ENCODE peak calls at places on chromosomes 16 and 17, in four cellular contexts. C is astrocyte of the spinal cord, V is breast epithelium, Y is DND-41. X is an unnamed sample.
A peak's percentile ranks its signal among the peaks of the same experiment; 100 is the strongest.

GRCh38 chr17:14730821-14731220 is 429.9 kb downstream of the HS3ST3B1 start:
- DNase-seq in Y (no peak), C (no peak), V (no peak), X (no peak)

GRCh38 chr17:9859781-9860180 is 34.1 kb downstream of the GLP2R start:
- DNase-seq in Y (no peak), V (no peak), C (no peak), X (no peak)

GRCh38 chr16:11355862-11356261 is 10.6 kb downstream of the RMI2 start:
- DNase-seq in V (no peak), Y (no peak), C (no peak), X (peak; percentile 48)

GRCh38 chr17:71085238-71086033 is 916.1 kb downstream of the KCNJ2 start:
- DNase-seq in Y (peak; percentile 65), V (no peak), C (no peak), X (peak; percentile 34)

GRCh38 chr17:4852504-4853075 is 19.4 kb downstream of the MINK1 start:
- DNase-seq in Y (peak; percentile 14), V (no peak), C (peak; percentile 30), X (no peak)

GRCh38 chr16:80684906-80685305 is 119.5 kb downstream of the CDYL2 start:
- DNase-seq in Y (no peak), V (no peak), C (no peak), X (no peak)

GRCh38 chr16:55835578-55835977 is 2.7 kb upstream of the CES1 start:
- DNase-seq in Y (no peak), C (no peak), V (no peak), X (no peak)

GRCh38 chr16:9048302-9048700 is 43.1 kb upstream of the HAPSTR1 start:
- DNase-seq in Y (no peak), V (no peak), C (no peak), X (no peak)

GRCh38 chr16:14013571-14014283 is 57.4 kb upstream of the MRTFB start:
- DNase-seq in C (peak; percentile 78), V (no peak), Y (no peak), X (no peak)

GRCh38 chr17:72338847-72339790 is 218.3 kb downstream of the SOX9 start:
- DNase-seq in C (peak; percentile 96), Y (no peak), V (no peak), X (no peak)

GRCh38 chr17:83087788-83088360 is 8.5 kb downstream of the METRNL start:
- DNase-seq in Y (no peak), V (no peak), C (no peak), X (no peak)

GRCh38 chr16:85306071-85306792 is 194.0 kb upstream of the CIBAR2 start:
- DNase-seq in V (peak; percentile 90), Y (peak; percentile 73), C (peak; percentile 56), X (peak; percentile 68)

GRCh38 chr16:12235110-12235509 is 258.6 kb downstream of the SNX29 start:
- DNase-seq in V (no peak), Y (no peak), C (no peak), X (no peak)

GRCh38 chr16:88650749-88651275 is at the start of gene CYBA:
- DNase-seq in Y (peak; percentile 81), V (no peak), C (peak; percentile 28), X (peak; percentile 94)

GRCh38 chr16:79081292-79082066 is 519.1 kb downstream of the MAF start:
- DNase-seq in C (no peak), V (no peak), Y (no peak), X (no peak)

GRCh38 chr16:7755347-7755746 is 422.7 kb downstream of the RBFOX1 start:
- DNase-seq in C (no peak), V (no peak), Y (no peak), X (no peak)

GRCh38 chr16:12575288-12575687 is 228.4 kb downstream of the CPPED1 start:
- DNase-seq in C (no peak), V (no peak), Y (no peak), X (no peak)

GRCh38 chr17:19747829-19748806 is at the start of gene ALDH3A1:
- DNase-seq in Y (no peak), V (no peak), C (no peak), X (no peak)

GRCh38 chr16:49858200-49859129 is 2.6 kb upstream of the ZNF423 start:
- DNase-seq in C (no peak), Y (peak; percentile 13), V (no peak), X (peak; percentile 18)

GRCh38 chr17:78154903-78155811 is 9.0 kb downstream of the C17orf99 start:
- DNase-seq in C (no peak), Y (no peak), V (no peak), X (peak; percentile 94)

GRCh38 chr17:8953152-8953885 is 12.2 kb downstream of the PIK3R5 start:
- DNase-seq in V (no peak), C (no peak), Y (no peak), X (peak; percentile 58)

GRCh38 chr17:37746617-37747016 is 1.8 kb upstream of the HNF1B start:
- DNase-seq in C (no peak), V (no peak), Y (no peak), X (no peak)

GRCh38 chr17:44774271-44775135 is 15.7 kb downstream of the ADAM11 start:
- DNase-seq in Y (peak; percentile 88), V (peak; percentile 89), C (peak; percentile 63), X (peak; percentile 84)

GRCh38 chr17:10729334-10730193 is at the start of gene TMEM220:
- DNase-seq in V (peak; percentile 73), Y (no peak), C (peak; percentile 81), X (peak; percentile 54)

GRCh38 chr16:10954903-10955302 is 10.5 kb downstream of the CLEC16A start:
- DNase-seq in Y (no peak), C (no peak), V (no peak), X (no peak)

GRCh38 chr16:4537376-4538066 is 1.1 kb downstream of the CDIP1 start:
- DNase-seq in C (no peak), Y (no peak), V (no peak), X (no peak)

GRCh38 chr17:45225051-45225700 is 3.5 kb downstream of the FMNL1 start:
- DNase-seq in Y (peak; percentile 83), C (no peak), V (no peak), X (peak; percentile 44)

GRCh38 chr17:330993-331701 is 21.5 kb downstream of the RPH3AL start:
- DNase-seq in Y (peak; percentile 59), C (no peak), V (no peak), X (no peak)

GRCh38 chr17:42673266-42673884 is 3.4 kb downstream of the PLEKHH3 start:
- DNase-seq in C (no peak), Y (no peak), V (no peak), X (no peak)

GRCh38 chr17:70168044-70168978 is 1.0 kb upstream of the KCNJ2 start:
- DNase-seq in C (peak; percentile 86), V (peak; percentile 54), Y (no peak), X (peak; percentile 46)

GRCh38 chr16:11032000-11032921 is 87.9 kb downstream of the CLEC16A start:
- DNase-seq in V (no peak), Y (no peak), C (no peak), X (no peak)

GRCh38 chr17:81022371-81022729 is 12.6 kb upstream of the BAIAP2 start:
- DNase-seq in V (no peak), Y (no peak), C (no peak), X (no peak)

GRCh38 chr17:81020767-81021497 is 14.0 kb upstream of the BAIAP2 start:
- DNase-seq in Y (no peak), C (peak; percentile 71), V (no peak), X (no peak)

GRCh38 chr17:81019563-81020442 is 15.1 kb upstream of the BAIAP2 start:
- DNase-seq in Y (no peak), V (no peak), C (no peak), X (no peak)

GRCh38 chr17:81021531-81022370 is 13.2 kb upstream of the BAIAP2 start:
- DNase-seq in Y (no peak), C (no peak), V (no peak), X (no peak)

GRCh38 chr17:81020443-81020766 is 14.5 kb upstream of the BAIAP2 start:
- DNase-seq in V (no peak), Y (no peak), C (no peak), X (no peak)
- H3K4me3 ChIP-seq in V (no peak overlapping the region), Y (no peak overlapping the region), C (no peak overlapping the region), X (no peak overlapping the region)

GRCh38 chr17:16873654-16874035 is 98.3 kb downstream of the TNFRSF13B start:
- DNase-seq in C (no peak), V (peak; percentile 25), Y (no peak), X (no peak)

GRCh38 chr17:16872351-16872751 is 99.6 kb downstream of the TNFRSF13B start:
- DNase-seq in C (no peak), Y (no peak), V (peak; percentile 37), X (no peak)

GRCh38 chr17:16875662-16876061 is 96.3 kb downstream of the TNFRSF13B start:
- DNase-seq in Y (no peak), C (no peak), V (no peak), X (no peak)

GRCh38 chr17:16870253-16871245 is 101.4 kb downstream of the TNFRSF13B start:
- DNase-seq in C (no peak), V (peak; percentile 25), Y (no peak), X (no peak)

DNA sequence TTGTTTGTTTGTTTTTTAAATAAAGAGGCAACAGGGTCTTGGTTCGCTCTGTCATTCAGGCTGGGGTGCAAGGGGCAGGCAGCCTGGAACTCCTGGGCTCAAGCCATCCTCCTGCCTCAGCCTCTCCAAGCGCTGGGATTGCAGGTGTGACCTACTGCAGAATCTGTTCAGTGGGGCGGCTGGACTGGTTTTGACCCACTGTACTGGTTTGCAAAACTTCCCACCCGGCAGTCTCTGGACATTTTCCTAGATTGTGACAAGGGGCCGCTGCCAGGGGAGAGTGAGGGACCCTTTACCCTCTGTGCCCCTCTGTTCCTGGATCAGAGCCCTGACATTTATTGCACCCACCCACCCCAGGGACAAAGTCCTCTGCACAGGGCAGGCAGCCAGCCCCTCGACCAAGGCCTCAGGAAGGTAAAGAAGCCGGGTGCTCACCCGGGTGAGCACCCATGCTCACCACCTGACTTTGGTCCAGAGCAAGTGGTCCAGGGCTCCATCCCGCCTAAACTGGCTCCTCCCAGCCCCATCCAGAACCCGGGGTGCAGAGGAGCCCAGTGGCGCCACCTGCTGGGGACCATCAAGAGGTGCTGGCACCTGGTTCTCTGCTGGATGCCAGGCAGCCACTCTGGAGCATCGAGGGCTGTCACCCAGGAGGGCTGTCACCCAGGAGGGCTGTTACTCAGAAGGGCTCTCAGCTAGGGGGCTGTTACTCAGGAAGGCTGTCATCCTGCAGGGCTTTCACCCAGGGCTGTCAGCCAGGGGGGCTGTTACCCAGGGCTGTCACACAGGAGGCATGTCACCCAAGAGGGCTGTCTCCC is 98.9 kb downstream of the TNFRSF13B start:
- DNase-seq in Y (peak; percentile 51), V (peak; percentile 43), C (no peak), X (peak; percentile 51)
- TF ChIP-seq CTCF in Y (peak; percentile 79), V (no peak), C (peak; percentile 68), X (peak; percentile 70)

DNA sequence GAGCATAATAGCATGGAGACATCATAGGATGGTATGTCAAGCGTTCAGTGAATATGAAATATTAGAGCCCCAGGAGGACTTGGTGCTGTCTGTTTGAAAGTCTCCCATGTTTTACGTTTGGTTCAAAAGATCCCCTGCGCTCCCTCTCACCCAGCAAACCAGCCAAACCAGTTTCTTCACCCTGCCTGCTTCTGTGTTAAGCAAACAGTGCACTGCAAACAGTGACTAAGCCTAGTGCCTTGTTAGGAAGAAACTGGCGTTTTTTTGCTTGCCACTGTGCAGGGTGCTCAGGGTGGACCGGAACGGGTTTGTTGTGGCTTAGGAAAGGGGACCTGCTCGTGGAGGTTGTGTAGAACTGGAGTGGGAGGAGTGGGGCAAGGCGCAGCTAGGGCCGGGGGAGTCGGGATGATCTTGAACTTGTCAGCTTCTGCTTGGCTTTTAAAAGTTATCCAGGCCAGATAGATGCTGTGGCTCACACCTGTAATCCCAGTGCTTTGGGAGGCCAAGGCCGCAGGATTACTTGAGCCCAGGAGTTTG is 7.7 kb downstream of the CDH1 start:
- DNase-seq in V (peak; percentile 76), Y (no peak), C (no peak), X (no peak)
- H3K4me3 ChIP-seq in V (no peak overlapping the region), Y (no peak overlapping the region), C (no peak overlapping the region), X (no peak overlapping the region)

GRCh38 chr16:31696968-31697743 is 169.5 kb downstream of the AHSP start:
- DNase-seq in Y (no peak), V (no peak), C (peak; percentile 35), X (no peak)
- TF ChIP-seq CTCF in Y (peak; percentile 64), V (peak; percentile 20), C (peak; percentile 65), X (peak; percentile 46)

X was measured in GM12865.